ENCODE peak calls at places on chromosomes 12 and 14, in ten cellular contexts. M, X, W, F, U, Z, Y, J, I and O are unnamed samples.

GRCh38 chr14:33229269-33229924 is 290.7 kb downstream of the NPAS3 start:
- DNase-seq in M (no peak), Y (no peak), F (no peak), Z (no peak), J (no peak), U (no peak), X (no peak), W (no peak), I (no peak), O (no peak)

GRCh38 chr14:71246539-71246938 is 339.3 kb downstream of the PCNX1 start:
- DNase-seq in W (no peak), X (no peak), Y (no peak), U (no peak), F (no peak), J (no peak), I (no peak), Z (no peak), M (no peak), O (no peak)

GRCh38 chr12:119322324-119322723 is 12.2 kb upstream of the CCDC60 start:
- DNase-seq in J (no peak), W (no peak), X (no peak), U (no peak), M (no peak), Y (no peak), F (no peak), I (peak), Z (no peak), O (no peak)

GRCh38 chr14:103543721-103544626 is 15.0 kb downstream of the TRMT61A start:
- DNase-seq in W (no peak), X (no peak), M (no peak), I (peak), U (no peak), Z (no peak), Y (no peak), J (no peak), F (no peak), O (no peak)

GRCh38 chr12:117744418-117744817 is 224.4 kb downstream of the KSR2 start:
- DNase-seq in W (no peak), I (no peak), Z (no peak), M (no peak), X (no peak), F (no peak), Y (no peak), U (no peak), J (no peak), O (no peak)

GRCh38 chr12:92055877-92056276 is 89.8 kb downstream of the BTG1 start:
- DNase-seq in F (no peak), W (peak), Y (no peak), I (peak), X (no peak), M (no peak), Z (no peak), U (peak), J (no peak), O (no peak)

GRCh38 chr14:65732112-65732511 is 319.6 kb downstream of the FUT8 start:
- DNase-seq in Z (peak), F (no peak), U (no peak), W (no peak), X (no peak), M (no peak), I (no peak), J (no peak), Y (no peak), O (no peak)

GRCh38 chr14:94581127-94581999 is at the start of gene SERPINA5:
- DNase-seq in W (no peak), U (peak), Z (no peak), I (no peak), M (peak), J (no peak), Y (peak), F (no peak), X (no peak), O (peak)

GRCh38 chr12:24534632-24535031 is 414.3 kb downstream of the BCAT1 start:
- DNase-seq in F (no peak), X (no peak), Y (no peak), W (no peak), I (no peak), U (no peak), Z (no peak), J (no peak), M (peak), O (no peak)

GRCh38 chr12:13093191-13093849 is 10.1 kb downstream of the GSG1 start:
- DNase-seq in U (no peak), W (no peak), I (no peak), J (no peak), F (peak), Y (no peak), X (no peak), Z (no peak), M (peak), O (no peak)
- TF ChIP-seq CTCF in U (no peak), W (no peak), I (no peak), J (no peak), F (no peak), Y (no peak), X (no peak), Z (no peak), M (no peak), O (no peak)

GRCh38 chr14:67269338-67270060 is 28.3 kb downstream of the PALS1 start:
- DNase-seq in Z (no peak), I (no peak), U (no peak), X (no peak), W (no peak), J (peak), M (peak), F (peak), Y (no peak), O (no peak)
- TF ChIP-seq CTCF in Z (no peak), I (no peak), U (no peak), X (no peak), W (no peak), J (no peak), M (no peak), F (no peak), Y (no peak), O (no peak)

GRCh38 chr12:62761658-62762057 is 173.3 kb downstream of the PPM1H start:
- DNase-seq in I (no peak), J (no peak), W (no peak), X (no peak), M (peak), Z (no peak), F (peak), Y (no peak), U (no peak), O (no peak)

GRCh38 chr12:62758216-62758615 is 176.7 kb downstream of the PPM1H start:
- DNase-seq in U (no peak), W (no peak), Y (no peak), Z (no peak), X (no peak), I (no peak), J (no peak), M (peak), F (peak), O (no peak)

GRCh38 chr12:62754706-62755105 is 180.2 kb downstream of the PPM1H start:
- DNase-seq in F (no peak), Z (no peak), I (no peak), M (no peak), J (no peak), W (no peak), U (no peak), Y (no peak), X (no peak), O (no peak)

GRCh38 chr12:62760779-62761178 is 174.2 kb downstream of the PPM1H start:
- DNase-seq in M (peak), J (no peak), W (no peak), X (no peak), Z (peak), F (peak), I (no peak), Y (no peak), U (no peak), O (no peak)

GRCh38 chr12:62757048-62757447 is 177.9 kb downstream of the PPM1H start:
- DNase-seq in Y (no peak), W (no peak), F (no peak), X (no peak), I (no peak), J (no peak), Z (no peak), U (no peak), M (no peak), O (no peak)
- TF ChIP-seq CTCF in Y (no peak), W (no peak), F (no peak), X (no peak), I (no peak), J (no peak), Z (no peak), U (no peak), M (no peak), O (no peak)

GRCh38 chr14:23929822-23930294 is 23.7 kb upstream of the DHRS4 start:
- DNase-seq in I (peak), F (peak), Y (peak), Z (peak), W (peak), M (peak), J (peak), U (peak), X (peak), O (peak)

GRCh38 chr14:23932639-23933038 is 20.9 kb upstream of the DHRS4 start:
- DNase-seq in X (no peak), Z (no peak), Y (peak), F (no peak), M (no peak), J (no peak), W (no peak), I (no peak), U (no peak), O (no peak)

GRCh38 chr14:23931705-23932314 is 21.8 kb upstream of the DHRS4 start:
- DNase-seq in W (no peak), U (no peak), X (no peak), Z (no peak), J (no peak), M (no peak), F (peak), I (no peak), Y (no peak), O (no peak)

GRCh38 chr14:23929131-23929530 is 24.4 kb upstream of the DHRS4 start:
- DNase-seq in Z (no peak), X (no peak), J (no peak), F (no peak), U (no peak), I (no peak), W (no peak), M (no peak), Y (no peak), O (no peak)

DNA sequence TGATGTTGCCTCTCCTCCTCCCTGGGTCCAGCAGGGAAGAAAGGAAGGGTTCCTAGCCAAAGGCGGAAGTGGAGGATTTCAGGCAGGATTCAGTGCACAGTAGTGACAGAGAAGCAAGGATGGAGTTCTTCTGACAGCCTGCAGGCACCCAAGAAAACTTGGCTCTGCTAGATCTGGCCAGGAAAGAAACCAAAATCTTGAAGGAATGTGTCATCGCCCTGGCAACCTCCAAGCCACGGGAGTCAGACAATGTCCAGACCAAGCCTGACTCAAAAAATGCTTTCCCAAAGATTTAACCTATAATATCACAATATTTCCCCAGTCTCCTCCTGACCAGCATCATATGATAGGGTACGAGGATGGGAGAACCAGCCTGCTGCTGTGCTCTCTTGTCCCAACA is 22.8 kb upstream of the DHRS4 start:
- DNase-seq in M (peak), J (peak), Z (no peak), U (no peak), W (no peak), Y (no peak), I (no peak), F (peak), X (no peak), O (no peak)
- TF ChIP-seq CTCF in M (no peak), J (peak), Z (no peak), U (no peak), W (no peak), Y (no peak), I (no peak), F (peak), X (no peak), O (no peak)

GRCh38 chr12:108302471-108303311 is 36.4 kb downstream of the CMKLR1 start:
- DNase-seq in J (peak), I (peak), Z (no peak), F (peak), U (no peak), Y (no peak), M (peak), X (no peak), W (no peak), O (no peak)
- TF ChIP-seq CTCF in J (peak), I (no peak), Z (no peak), F (no peak), U (no peak), Y (peak), M (no peak), X (no peak), W (no peak), O (no peak)

GRCh38 chr12:94892544-94893267 is 110.8 kb downstream of the NDUFA12 start:
- DNase-seq in X (no peak), Z (no peak), U (no peak), M (no peak), W (no peak), F (no peak), J (no peak), Y (no peak), I (no peak), O (no peak)

GRCh38 chr12:94900496-94900895 is 103.0 kb downstream of the NDUFA12 start:
- DNase-seq in F (no peak), J (no peak), U (no peak), X (no peak), I (no peak), M (no peak), Z (no peak), Y (no peak), W (no peak), O (no peak)

DNA sequence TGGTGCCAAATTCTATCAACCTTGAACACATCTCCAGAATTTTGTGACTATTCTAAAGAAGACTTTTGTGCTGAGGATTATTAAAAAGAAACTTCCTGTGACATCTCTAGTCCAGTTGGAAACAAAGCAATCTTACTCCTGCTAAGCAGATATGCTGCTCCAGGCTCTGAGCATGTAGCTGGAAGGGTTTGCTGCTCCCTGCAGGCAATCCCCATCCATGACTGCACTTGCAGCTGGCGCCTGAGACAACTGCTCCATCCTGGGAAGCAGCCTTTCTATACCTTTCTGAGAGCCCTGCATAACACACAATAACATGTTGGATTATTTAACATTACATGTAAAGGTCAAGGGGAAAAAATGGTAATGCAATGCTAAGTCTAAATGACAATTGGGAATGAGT is 105.1 kb downstream of the NDUFA12 start:
- DNase-seq in Z (no peak), X (no peak), I (no peak), Y (no peak), F (peak), M (peak), J (no peak), W (no peak), U (no peak), O (peak)
- TF ChIP-seq CTCF in Z (no peak), X (peak), I (no peak), Y (no peak), F (peak), M (peak), J (peak), W (no peak), U (no peak), O (no peak)

GRCh38 chr12:43113153-43113552 is 438.9 kb downstream of the ADAMTS20 start:
- DNase-seq in F (peak), W (no peak), X (no peak), I (no peak), Y (no peak), Z (no peak), U (no peak), J (peak), M (peak), O (no peak)
- TF ChIP-seq CTCF in F (peak), W (no peak), X (no peak), I (no peak), Y (no peak), Z (no peak), U (no peak), J (peak), M (peak), O (no peak)